ENCODE peak calls at places on chromosomes 16 and 17, in nine cellular contexts. F is HFFc6, P is uterus, D is psoas muscle, J is pancreas, M is ascending aorta, G is fibroblast of pulmonary artery, A is WTC11, V is PC-3. Q is an unnamed sample.

GRCh38 chr16:65658339-65659275 is 536.7 kb upstream of the CDH11 start:
- DNase-seq in J (no peak), D (no peak), V (peak; percentile 95), M (no peak), A (no peak), G (peak; percentile 85), F (peak; percentile 91), P (peak; percentile 31), Q (no peak)

GRCh38 chr17:3385869-3386816 is at the start of gene OR3A2:
- DNase-seq in M (no peak), G (no peak), P (no peak), A (peak; percentile 49), F (no peak), J (no peak), V (no peak), D (no peak), Q (no peak)

GRCh38 chr17:29557085-29557697 is 9.6 kb downstream of the ABHD15 start:
- DNase-seq in M (no peak), D (no peak), F (peak; percentile 65), A (no peak), P (no peak), J (no peak), V (peak; percentile 38), G (peak; percentile 42), Q (no peak)

GRCh38 chr16:55567382-55567781 is 898 bp downstream of the CAPNS2 start:
- DNase-seq in F (no peak), M (no peak), J (no peak), D (no peak), P (no peak), V (no peak), G (peak; percentile 88), A (no peak), Q (no peak)

GRCh38 chr17:81577278-81578000 is 25.3 kb upstream of the FAAP100 start:
- DNase-seq in G (peak; percentile 42), M (no peak), V (peak; percentile 30), F (no peak), P (peak; percentile 55), J (no peak), D (no peak), A (no peak), Q (no peak)

GRCh38 chr17:78723001-78723796 is 58.9 kb downstream of the CYTH1 start:
- DNase-seq in G (no peak), P (no peak), J (no peak), D (peak; percentile 68), A (peak; percentile 78), F (no peak), V (no peak), M (no peak), Q (no peak)

GRCh38 chr17:42894283-42895184 is 6.1 kb upstream of the G6PC1 start:
- DNase-seq in P (no peak), M (no peak), V (no peak), A (no peak), J (peak; percentile 83), G (no peak), D (no peak), F (no peak), Q (no peak)

GRCh38 chr16:77183137-77183536 is 7.9 kb upstream of the MON1B start:
- DNase-seq in A (no peak), M (no peak), P (no peak), G (no peak), F (no peak), V (peak; percentile 75), D (no peak), J (no peak), Q (peak; percentile 32)

GRCh38 chr16:35255186-35255803 is 1795.9 kb downstream of the TP53TG3F start:
- DNase-seq in M (no peak), P (no peak), D (no peak), J (no peak), V (no peak), F (no peak), A (no peak), G (no peak), Q (no peak)

GRCh38 chr17:77318491-77319210 is 177.9 kb downstream of the SEC14L1 start:
- DNase-seq in V (no peak), M (no peak), G (peak; percentile 60), F (no peak), P (no peak), D (peak; percentile 54), J (no peak), A (peak; percentile 6), Q (no peak)

GRCh38 chr16:24826096-24826690 is 19.6 kb upstream of the SLC5A11 start:
- DNase-seq in P (no peak), F (no peak), V (no peak), G (no peak), J (no peak), A (no peak), D (no peak), M (no peak), Q (no peak)

GRCh38 chr16:46772463-46772862 is 24.3 kb upstream of the MYLK3 start:
- DNase-seq in D (no peak), G (no peak), M (no peak), J (no peak), P (no peak), F (no peak), A (no peak), V (no peak), Q (no peak)

GRCh38 chr16:83813818-83814653 is 6.3 kb downstream of the HSBP1 start:
- DNase-seq in D (no peak), F (peak; percentile 29), V (peak; percentile 28), M (no peak), J (peak; percentile 75), P (peak; percentile 46), G (peak; percentile 62), A (no peak), Q (no peak)

GRCh38 chr16:13084331-13084730 is 182.9 kb downstream of the SHISA9 start:
- DNase-seq in A (no peak), F (no peak), D (no peak), V (no peak), M (no peak), J (peak; percentile 50), G (no peak), P (no peak), Q (no peak)

GRCh38 chr16:1916654-1916990 is 1.6 kb downstream of the HS3ST6 start:
- DNase-seq in A (no peak), D (no peak), F (no peak), G (no peak), M (no peak), J (no peak), P (no peak), V (no peak), Q (no peak)

GRCh38 chr16:89722392-89723278 is 1.3 kb downstream of the ZNF276 start:
- DNase-seq in V (peak; percentile 82), D (peak; percentile 84), A (no peak), J (no peak), P (peak; percentile 66), M (peak; percentile 43), G (peak; percentile 52), F (no peak), Q (peak; percentile 78)

GRCh38 chr17:50684612-50685333 is 22.9 kb downstream of the ANKRD40 start:
- DNase-seq in M (no peak), A (peak; percentile 33), G (no peak), J (peak; percentile 82), P (no peak), V (peak; percentile 74), D (no peak), F (no peak), Q (no peak)

GRCh38 chr17:74691151-74691550 is 21.6 kb downstream of the CD300LF start:
- DNase-seq in J (no peak), D (no peak), V (no peak), M (no peak), G (no peak), A (no peak), P (no peak), F (no peak), Q (no peak)

GRCh38 chr16:83996481-83997252 is 28.6 kb downstream of the NECAB2 start:
- DNase-seq in V (no peak), A (no peak), M (no peak), G (no peak), P (no peak), D (no peak), J (no peak), F (no peak), Q (no peak)

GRCh38 chr17:21318439-21318838 is 33.9 kb downstream of the MAP2K3 start:
- DNase-seq in M (no peak), F (no peak), P (peak; percentile 13), G (no peak), V (no peak), J (no peak), D (peak; percentile 50), A (peak; percentile 56), Q (no peak)

GRCh38 chr17:42682400-42683384 is at the start of gene CNTNAP1:
- DNase-seq in F (peak; percentile 59), V (peak; percentile 47), J (peak; percentile 46), M (no peak), G (peak; percentile 81), P (peak; percentile 72), D (peak; percentile 75), A (peak; percentile 73), Q (no peak)

GRCh38 chr16:89895482-89896250 is 22.3 kb downstream of the TCF25 start:
- DNase-seq in P (no peak), A (no peak), G (no peak), V (no peak), D (no peak), J (no peak), M (no peak), F (no peak), Q (no peak)

GRCh38 chr17:14950216-14950615 is 314.9 kb downstream of the PMP22 start:
- DNase-seq in G (no peak), P (no peak), J (no peak), F (no peak), M (no peak), D (no peak), V (no peak), A (no peak), Q (no peak)

GRCh38 chr16:787261-787966 is 767 bp downstream of the RPUSD1 start:
- DNase-seq in A (no peak), G (no peak), J (no peak), V (no peak), M (no peak), P (no peak), F (no peak), D (no peak), Q (no peak)
- TF ChIP-seq CTCF in A (no peak), G (no peak), J (no peak), V (no peak), M (no peak), P (no peak), F (no peak), D (no peak), Q (no peak)

GRCh38 chr16:31074814-31075183 is 577 bp downstream of the ZNF646 start:
- DNase-seq in G (peak; percentile 18), D (no peak), J (no peak), F (no peak), M (no peak), V (no peak), P (no peak), A (no peak), Q (no peak)
- TF ChIP-seq CTCF in G (no peak), D (no peak), J (no peak), F (peak; percentile 33), M (no peak), V (no peak), P (no peak), A (no peak), Q (no peak)

GRCh38 chr16:11050536-11050935 is 106.2 kb downstream of the CLEC16A start:
- DNase-seq in J (no peak), F (no peak), M (no peak), P (no peak), D (no peak), A (no peak), G (no peak), V (no peak), Q (no peak)
- TF ChIP-seq CTCF in J (no peak), F (no peak), M (no peak), P (no peak), D (no peak), A (no peak), G (no peak), V (no peak), Q (no peak)

GRCh38 chr16:6345090-6345489 is 987.6 kb upstream of the RBFOX1 start:
- DNase-seq in P (no peak), M (no peak), V (no peak), G (no peak), A (no peak), F (no peak), J (no peak), D (no peak), Q (no peak)
- TF ChIP-seq CTCF in P (no peak), M (no peak), V (no peak), G (no peak), A (no peak), F (peak; percentile 20), J (no peak), D (no peak), Q (no peak)

Q was measured in LNCaP clone FGC.